ENCODE peak calls at places on chromosome 9, in five cellular contexts. E, W, Q, G and N are unnamed samples.

GRCh38 chr9:125996671-125997509 is 249.7 kb downstream of the PBX3 start:
- DNase-seq in E (no peak), W (no peak), Q (peak; percentile 22), G (no peak), N (no peak)

GRCh38 chr9:104864675-104865104 is 63.3 kb downstream of the ABCA1 start:
- DNase-seq in E (no peak), W (peak; percentile 91), Q (no peak), G (no peak), N (no peak)

GRCh38 chr9:90861826-90862740 is 60.5 kb downstream of the SYK start:
- DNase-seq in E (no peak), W (no peak), Q (no peak), G (no peak), N (no peak)

GRCh38 chr9:69809304-69809863 is 11.2 kb upstream of the CFAP95 start:
- DNase-seq in E (peak; percentile 21), W (peak; percentile 39), Q (no peak), G (no peak), N (no peak)

GRCh38 chr9:131860430-131860829 is 120.6 kb upstream of the RAPGEF1 start:
- DNase-seq in E (no peak), W (no peak), Q (no peak), G (no peak), N (no peak)

GRCh38 chr9:86843182-86843581 is 104.1 kb downstream of the GAS1 start:
- DNase-seq in E (no peak), W (no peak), Q (no peak), G (no peak), N (no peak)

GRCh38 chr9:93963969-93964368 is 8.8 kb upstream of the BARX1 start:
- DNase-seq in E (no peak), W (no peak), Q (no peak), G (no peak), N (peak; percentile 8)

GRCh38 chr9:32716439-32716838 is 66.9 kb upstream of the TMEM215 start:
- DNase-seq in E (no peak), W (no peak), Q (no peak), G (no peak), N (no peak)

GRCh38 chr9:16868706-16869105 is 1.8 kb downstream of the BNC2 start:
- DNase-seq in E (no peak), W (peak; percentile 31), Q (no peak), G (no peak), N (no peak)

GRCh38 chr9:84823426-84824271 is 154.1 kb downstream of the NTRK2 start:
- DNase-seq in E (no peak), W (no peak), Q (no peak), G (no peak), N (no peak)

GRCh38 chr9:132319421-132320110 is 35.2 kb downstream of the SETX start:
- DNase-seq in E (no peak), W (no peak), Q (no peak), G (no peak), N (no peak)

GRCh38 chr9:3502560-3503398 is 23.0 kb downstream of the RFX3 start:
- DNase-seq in E (no peak), W (no peak), Q (no peak), G (no peak), N (no peak)

GRCh38 chr9:78406146-78406545 is 109.2 kb downstream of the PSAT1 start:
- DNase-seq in E (no peak), W (no peak), Q (no peak), G (no peak), N (no peak)

GRCh38 chr9:126676685-126677143 is 63.0 kb downstream of the LMX1B start:
- DNase-seq in E (peak; percentile 93), W (no peak), Q (no peak), G (no peak), N (no peak)

GRCh38 chr9:102778756-102779155 is 216.4 kb upstream of the CYLC2 start:
- DNase-seq in E (no peak), W (peak; percentile 44), Q (no peak), G (no peak), N (no peak)

GRCh38 chr9:107755267-107755666 is 265.7 kb upstream of the KLF4 start:
- DNase-seq in E (no peak), W (peak; percentile 73), Q (no peak), G (no peak), N (no peak)

GRCh38 chr9:34550016-34550680 is 27.4 kb upstream of the ENHO start:
- DNase-seq in E (no peak), W (no peak), Q (no peak), G (no peak), N (no peak)

GRCh38 chr9:21031818-21032203 is 371 bp upstream of the HACD4 start:
- DNase-seq in E (no peak), W (no peak), Q (no peak), G (no peak), N (no peak)

GRCh38 chr9:73269430-73270101 is 117.9 kb downstream of the ANXA1 start:
- DNase-seq in E (peak; percentile 42), W (peak; percentile 73), Q (no peak), G (no peak), N (no peak)

GRCh38 chr9:613771-614347 is 227.6 kb upstream of the DMRT1 start:
- DNase-seq in E (peak; percentile 75), W (peak; percentile 87), Q (peak; percentile 76), G (no peak), N (peak; percentile 24)

GRCh38 chr9:132547976-132548730 is 34.3 kb upstream of the BARHL1 start:
- DNase-seq in E (no peak), W (no peak), Q (no peak), G (no peak), N (no peak)

GRCh38 chr9:120366646-120367019 is 213.3 kb downstream of the CDK5RAP2 start:
- DNase-seq in E (peak; percentile 30), W (peak; percentile 95), Q (no peak), G (no peak), N (no peak)

GRCh38 chr9:121840838-121841760 is 189.7 kb downstream of the DAB2IP start:
- DNase-seq in E (no peak), W (no peak), Q (no peak), G (no peak), N (no peak)

GRCh38 chr9:89549031-89549644 is 51.2 kb upstream of the SEMA4D start:
- DNase-seq in E (peak; percentile 81), W (peak; percentile 25), Q (peak; percentile 87), G (peak; percentile 75), N (peak; percentile 85)

GRCh38 chr9:115035872-115036612 is 81.9 kb downstream of the TNC start:
- DNase-seq in E (no peak), W (peak; percentile 11), Q (no peak), G (no peak), N (no peak)